ENCODE peak calls at places on chromosomes 16 and 17, in nine cellular contexts. W is stomach, P is transverse colon, K is A549, M is ovary, C is sigmoid colon, D is tibial nerve, J is suprapubic skin, Y is K562. Z is an unnamed sample.

GRCh38 chr16:72921620-72922019 is 126.3 kb downstream of the ZFHX3 start:
- DNase-seq in W (no peak), P (no peak), K (no peak), M (peak), C (peak), D (no peak), J (no peak), Y (no peak), Z (peak)

GRCh38 chr16:14401839-14402115 is 228.3 kb downstream of the PARN start:
- DNase-seq in W (no peak), P (no peak), K (peak), M (peak), C (no peak), D (no peak), J (no peak), Y (no peak), Z (no peak)

GRCh38 chr16:62638964-62639861 is 603.0 kb upstream of the CDH8 start:
- DNase-seq in W (no peak), P (no peak), K (no peak), M (no peak), C (no peak), D (no peak), J (no peak), Y (no peak), Z (no peak)

GRCh38 chr16:53067675-53068074 is 12.9 kb downstream of the CHD9 start:
- DNase-seq in W (no peak), P (no peak), K (no peak), M (no peak), C (no peak), D (no peak), J (no peak), Y (no peak), Z (no peak)

GRCh38 chr16:10752843-10753523 is 9.3 kb downstream of the NUBP1 start:
- DNase-seq in W (peak), P (peak), K (no peak), M (peak), C (no peak), D (peak), J (no peak), Y (no peak), Z (peak)

GRCh38 chr17:46194393-46195216 is 1.4 kb upstream of the KANSL1 start:
- DNase-seq in W (no peak), P (no peak), K (peak), M (no peak), C (no peak), D (peak), J (no peak), Y (peak), Z (no peak)

GRCh38 chr16:54817940-54818574 is 112.6 kb upstream of the IRX5 start:
- DNase-seq in W (no peak), P (no peak), K (no peak), M (no peak), C (no peak), D (no peak), J (no peak), Y (no peak), Z (peak)

GRCh38 chr16:29808219-29808900 is 2.0 kb downstream of the MAZ start:
- DNase-seq in W (no peak), P (no peak), K (no peak), M (peak), C (no peak), D (no peak), J (no peak), Y (peak), Z (peak)

GRCh38 chr16:19168173-19169080 is at the start of gene SYT17:
- DNase-seq in W (peak), P (peak), K (peak), M (no peak), C (no peak), D (no peak), J (no peak), Y (no peak), Z (peak)

GRCh38 chr17:77802811-77803220 is 155.7 kb upstream of the TNRC6C start:
- DNase-seq in W (no peak), P (no peak), K (no peak), M (no peak), C (peak), D (no peak), J (no peak), Y (no peak), Z (no peak)

GRCh38 chr17:73365934-73366623 is 54.3 kb upstream of the CDC42EP4 start:
- DNase-seq in W (no peak), P (no peak), K (no peak), M (peak), C (no peak), D (peak), J (peak), Y (peak), Z (no peak)

DNA sequence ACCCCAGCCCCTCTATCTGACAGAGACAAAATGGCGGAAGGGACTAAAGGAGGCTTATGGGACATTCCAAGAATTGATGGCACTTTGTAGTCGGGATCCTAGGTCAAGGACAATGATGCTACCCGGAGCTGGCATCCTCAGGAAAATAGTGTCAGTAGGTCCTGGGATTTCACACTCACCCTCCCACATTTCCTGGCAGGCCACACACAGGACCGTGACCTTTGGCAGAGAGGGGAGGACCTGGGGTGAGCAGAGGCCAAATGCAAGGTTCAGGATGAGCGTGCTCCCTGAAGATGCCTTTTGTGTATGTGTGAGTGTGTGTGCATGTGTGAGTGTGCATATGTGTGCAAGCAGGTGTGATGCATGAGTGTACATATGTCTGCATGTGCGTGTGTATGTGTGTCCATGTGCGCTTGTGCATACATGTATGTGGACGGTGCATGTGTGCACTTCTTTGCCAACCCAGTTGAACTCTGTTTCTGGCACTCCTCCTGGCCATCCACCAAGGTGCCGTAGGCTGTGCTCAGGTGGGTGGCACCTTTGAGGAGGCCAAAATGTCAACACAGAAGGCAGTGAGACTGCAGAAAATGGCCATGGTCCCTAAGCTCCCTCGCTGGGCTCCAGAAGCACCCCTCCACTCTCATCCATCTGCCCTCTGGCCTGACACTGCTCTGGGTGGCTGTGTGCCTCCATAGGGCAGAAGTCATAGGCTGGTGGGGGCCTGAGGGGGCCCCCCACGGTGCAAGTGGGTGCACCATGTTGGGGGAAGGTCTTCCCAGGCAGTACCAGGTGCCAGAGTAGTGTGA is 60.3 kb downstream of the SNX20 start:
- DNase-seq in W (no peak), P (no peak), K (no peak), M (no peak), C (no peak), D (no peak), J (no peak), Y (no peak), Z (no peak)
- TF ChIP-seq POLR2A in W (no peak), P (no peak), K (no peak), M (no peak), C (no peak), D (no peak), J (no peak), Y (no peak), Z (no peak)

GRCh38 chr16:28191364-28191985 is 20.3 kb downstream of the XPO6 start:
- DNase-seq in W (no peak), P (no peak), K (no peak), M (no peak), C (no peak), D (no peak), J (no peak), Y (no peak), Z (no peak)

GRCh38 chr16:28192811-28193529 is 18.8 kb downstream of the XPO6 start:
- DNase-seq in W (peak), P (peak), K (no peak), M (no peak), C (no peak), D (no peak), J (no peak), Y (no peak), Z (peak)

GRCh38 chr16:28195859-28196258 is 15.9 kb downstream of the XPO6 start:
- DNase-seq in W (no peak), P (no peak), K (no peak), M (no peak), C (no peak), D (no peak), J (no peak), Y (no peak), Z (no peak)

GRCh38 chr16:28196331-28196987 is 15.3 kb downstream of the XPO6 start:
- DNase-seq in W (no peak), P (no peak), K (no peak), M (no peak), C (no peak), D (no peak), J (no peak), Y (no peak), Z (no peak)

DNA sequence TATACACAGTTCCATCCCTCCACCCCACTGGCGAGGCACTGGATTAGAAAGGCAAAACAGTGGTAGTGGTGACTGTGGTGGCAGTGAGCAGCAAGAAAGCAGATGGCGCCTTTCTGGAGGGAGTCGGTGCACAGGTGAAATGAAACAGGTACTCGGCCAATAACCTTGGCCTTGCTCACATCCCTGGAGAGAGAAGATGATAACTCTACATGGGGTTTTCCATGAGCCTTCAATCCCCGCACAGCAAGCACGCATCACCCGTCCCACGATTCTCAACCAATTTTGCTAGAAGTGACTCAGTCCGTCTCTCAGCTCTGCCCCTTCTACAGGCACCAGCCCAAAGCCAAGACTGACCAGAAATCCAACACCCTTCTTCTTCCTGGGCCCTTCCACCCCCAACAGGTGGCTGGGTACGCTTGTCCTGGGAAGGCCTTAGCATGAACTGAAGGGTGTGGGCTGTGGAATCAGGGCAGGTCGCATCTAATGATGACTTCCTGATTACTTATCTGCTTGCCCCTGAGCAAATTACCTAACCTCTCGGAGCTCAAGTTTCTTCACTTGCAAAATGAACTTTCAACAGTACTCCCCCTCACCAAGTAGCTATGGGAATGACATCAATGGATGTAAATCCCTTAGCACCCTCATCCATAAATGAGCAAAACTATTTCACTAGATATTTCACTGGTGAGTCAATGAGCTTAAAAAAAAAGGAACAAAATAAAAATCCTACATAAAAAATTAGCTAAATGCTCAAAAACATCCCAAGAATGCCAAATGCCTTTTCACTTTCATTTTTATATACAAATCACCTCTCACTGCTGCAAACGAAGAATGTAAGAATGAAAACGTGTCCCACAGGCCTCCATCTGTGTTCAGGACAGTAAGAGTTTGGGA is 18.0 kb downstream of the XPO6 start:
- DNase-seq in W (no peak), P (no peak), K (peak), M (no peak), C (no peak), D (no peak), J (no peak), Y (no peak), Z (no peak)
- TF ChIP-seq CTCF in W (no peak), P (no peak), K (no peak), M (no peak), C (no peak), D (no peak), J (no peak), Y (no peak), Z (no peak)

GRCh38 chr17:8041249-8041928 is 2.5 kb downstream of the ALOX15B start:
- DNase-seq in W (peak), P (peak), K (peak), M (no peak), C (no peak), D (peak), J (peak), Y (peak), Z (peak)

GRCh38 chr17:8039611-8040168 is 831 bp downstream of the ALOX15B start:
- DNase-seq in W (no peak), P (no peak), K (no peak), M (no peak), C (no peak), D (no peak), J (no peak), Y (no peak), Z (no peak)

GRCh38 chr17:8044819-8045810 is 6.3 kb downstream of the ALOX15B start:
- DNase-seq in W (no peak), P (no peak), K (no peak), M (no peak), C (peak), D (no peak), J (peak), Y (no peak), Z (no peak)

GRCh38 chr17:8038954-8039610 is at the start of gene ALOX15B:
- DNase-seq in W (peak), P (peak), K (no peak), M (no peak), C (no peak), D (no peak), J (no peak), Y (no peak), Z (peak)

DNA sequence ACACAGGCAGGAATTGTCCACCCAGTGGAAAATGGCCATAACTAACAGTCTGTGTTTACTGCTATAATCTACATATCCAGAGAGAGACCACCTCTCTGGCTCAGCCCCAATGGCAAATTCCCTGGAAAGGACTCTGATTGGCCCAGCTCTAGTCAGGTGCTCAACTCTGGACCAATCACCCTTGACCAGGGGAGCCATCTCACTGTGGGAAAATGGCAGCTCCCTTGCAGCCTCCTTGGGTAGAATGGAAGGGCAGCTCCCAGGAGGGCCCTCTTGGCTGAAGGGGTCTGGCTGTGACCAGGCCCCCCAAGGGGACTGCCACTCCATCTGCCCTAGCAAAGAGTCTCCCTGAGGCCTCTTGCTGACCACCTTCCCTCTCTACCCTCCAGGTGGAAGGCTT is 3.1 kb downstream of the ALOX15B start:
- DNase-seq in W (no peak), P (no peak), K (no peak), M (no peak), C (no peak), D (no peak), J (peak), Y (no peak), Z (no peak)
- TF ChIP-seq EP300 in W (no peak), P (no peak), K (no peak), M (no peak), C (no peak), D (no peak), J (no peak), Y (no peak), Z (no peak)

GRCh38 chr17:47808830-47809480 is 12.6 kb downstream of the OSBPL7 start:
- DNase-seq in W (no peak), P (no peak), K (no peak), M (no peak), C (peak), D (no peak), J (peak), Y (no peak), Z (no peak)
- TF ChIP-seq POLR2A in W (no peak), P (no peak), K (no peak), M (no peak), C (no peak), D (no peak), J (no peak), Y (no peak), Z (no peak)

GRCh38 chr17:65987988-65988387 is 203.9 kb downstream of the CEP112 start:
- DNase-seq in W (no peak), P (peak), K (peak), M (no peak), C (no peak), D (no peak), J (no peak), Y (peak), Z (no peak)
- TF ChIP-seq CTCF in W (peak), P (peak), K (peak), M (no peak), C (no peak), D (no peak), J (no peak), Y (no peak), Z (no peak)

GRCh38 chr17:40266882-40267281 is 20.8 kb upstream of the CDC6 start:
- DNase-seq in W (no peak), P (no peak), K (no peak), M (no peak), C (no peak), D (no peak), J (no peak), Y (no peak), Z (no peak)
- TF ChIP-seq EP300 in W (no peak), P (no peak), K (no peak), M (no peak), C (no peak), D (no peak), J (no peak), Y (no peak), Z (no peak)

Z was measured in upper lobe of left lung.